ENCODE peak calls at places on chromosomes 4 and X, in six cellular contexts. One of them, this sample, is unnamed.

GRCh38 chr4:182884046-182884445 is 33.1 kb downstream of the DCTD start:
- DNase-seq in dorsolateral prefrontal cortex: no peak
- DNase-seq in mammary epithelial cell: no peak
- DNase-seq in cardiac muscle cell: no peak
- DNase-seq in fibroblast of pulmonary artery: no peak
- DNase-seq in ascending aorta: no peak
- DNase-seq in this sample: no peak

GRCh38 chr4:112085156-112086035 is 59.9 kb upstream of the FAM241A start:
- DNase-seq in dorsolateral prefrontal cortex: no peak
- DNase-seq in mammary epithelial cell: no peak
- DNase-seq in cardiac muscle cell: no peak
- DNase-seq in fibroblast of pulmonary artery: peak; percentile 66
- DNase-seq in ascending aorta: no peak
- DNase-seq in this sample: no peak

GRCh38 chr4:177322156-177322685 is 12.5 kb downstream of the NEIL3 start:
- DNase-seq in dorsolateral prefrontal cortex: no peak
- DNase-seq in mammary epithelial cell: no peak
- DNase-seq in cardiac muscle cell: peak; percentile 41
- DNase-seq in fibroblast of pulmonary artery: peak; percentile 28
- DNase-seq in ascending aorta: no peak
- DNase-seq in this sample: no peak

GRCh38 chrX:115553171-115553570 is 7.8 kb upstream of the PLS3 start:
- DNase-seq in dorsolateral prefrontal cortex: no peak
- DNase-seq in mammary epithelial cell: no peak
- DNase-seq in cardiac muscle cell: no peak
- DNase-seq in fibroblast of pulmonary artery: no peak
- DNase-seq in ascending aorta: no peak
- DNase-seq in this sample: no peak

GRCh38 chr4:6395466-6396228 is 76.8 kb downstream of the PPP2R2C start:
- DNase-seq in dorsolateral prefrontal cortex: no peak
- DNase-seq in mammary epithelial cell: no peak
- DNase-seq in cardiac muscle cell: no peak
- DNase-seq in fibroblast of pulmonary artery: no peak
- DNase-seq in ascending aorta: no peak
- DNase-seq in this sample: no peak

GRCh38 chr4:157664726-157665125 is 444.2 kb downstream of the GRIA2 start:
- DNase-seq in dorsolateral prefrontal cortex: no peak
- DNase-seq in mammary epithelial cell: peak; percentile 46
- DNase-seq in cardiac muscle cell: peak; percentile 43
- DNase-seq in fibroblast of pulmonary artery: peak; percentile 60
- DNase-seq in ascending aorta: no peak
- DNase-seq in this sample: no peak

GRCh38 chr4:4422856-4423485 is 36.1 kb downstream of the NSG1 start:
- DNase-seq in dorsolateral prefrontal cortex: peak; percentile 29
- DNase-seq in mammary epithelial cell: no peak
- DNase-seq in cardiac muscle cell: no peak
- DNase-seq in fibroblast of pulmonary artery: no peak
- DNase-seq in ascending aorta: no peak
- DNase-seq in this sample: no peak

GRCh38 chr4:10623862-10624261 is 60.7 kb downstream of the CLNK start:
- DNase-seq in dorsolateral prefrontal cortex: no peak
- DNase-seq in mammary epithelial cell: no peak
- DNase-seq in cardiac muscle cell: no peak
- DNase-seq in fibroblast of pulmonary artery: no peak
- DNase-seq in ascending aorta: no peak
- DNase-seq in this sample: no peak

GRCh38 chrX:68936186-68936585 is 107.4 kb downstream of the EFNB1 start:
- DNase-seq in dorsolateral prefrontal cortex: no peak
- DNase-seq in mammary epithelial cell: no peak
- DNase-seq in cardiac muscle cell: no peak
- DNase-seq in fibroblast of pulmonary artery: no peak
- DNase-seq in ascending aorta: no peak
- DNase-seq in this sample: no peak

GRCh38 chr4:143458966-143459365 is 54.5 kb upstream of the SMARCA5 start:
- DNase-seq in dorsolateral prefrontal cortex: no peak
- DNase-seq in mammary epithelial cell: no peak
- DNase-seq in cardiac muscle cell: no peak
- DNase-seq in fibroblast of pulmonary artery: no peak
- DNase-seq in ascending aorta: no peak
- DNase-seq in this sample: no peak

GRCh38 chr4:140071806-140072205 is 82.2 kb downstream of the MAML3 start:
- DNase-seq in dorsolateral prefrontal cortex: no peak
- DNase-seq in mammary epithelial cell: peak; percentile 75
- DNase-seq in cardiac muscle cell: peak; percentile 98
- DNase-seq in fibroblast of pulmonary artery: peak; percentile 94
- DNase-seq in ascending aorta: no peak
- DNase-seq in this sample: peak; percentile 36

GRCh38 chr4:121199742-121200561 is 35.8 kb upstream of the TNIP3 start:
- DNase-seq in dorsolateral prefrontal cortex: no peak
- DNase-seq in mammary epithelial cell: no peak
- DNase-seq in cardiac muscle cell: no peak
- DNase-seq in fibroblast of pulmonary artery: no peak
- DNase-seq in ascending aorta: no peak
- DNase-seq in this sample: peak; percentile 53

GRCh38 chrX:17046478-17047097 is 100.1 kb downstream of the REPS2 start:
- DNase-seq in dorsolateral prefrontal cortex: peak; percentile 54
- DNase-seq in mammary epithelial cell: peak; percentile 56
- DNase-seq in cardiac muscle cell: peak; percentile 81
- DNase-seq in fibroblast of pulmonary artery: peak; percentile 81
- DNase-seq in ascending aorta: no peak
- DNase-seq in this sample: no peak

GRCh38 chr4:5200546-5200945 is 149.3 kb downstream of the STK32B start:
- DNase-seq in dorsolateral prefrontal cortex: no peak
- DNase-seq in mammary epithelial cell: no peak
- DNase-seq in cardiac muscle cell: no peak
- DNase-seq in fibroblast of pulmonary artery: no peak
- DNase-seq in ascending aorta: no peak
- DNase-seq in this sample: no peak

GRCh38 chr4:90093526-90093925 is 33.7 kb upstream of the CCSER1 start:
- DNase-seq in dorsolateral prefrontal cortex: no peak
- DNase-seq in mammary epithelial cell: no peak
- DNase-seq in cardiac muscle cell: no peak
- DNase-seq in fibroblast of pulmonary artery: no peak
- DNase-seq in ascending aorta: no peak
- DNase-seq in this sample: no peak

GRCh38 chr4:76195326-76195725 is 18.3 kb downstream of the SCARB2 start:
- DNase-seq in dorsolateral prefrontal cortex: no peak
- DNase-seq in mammary epithelial cell: peak; percentile 75
- DNase-seq in cardiac muscle cell: peak; percentile 73
- DNase-seq in fibroblast of pulmonary artery: peak; percentile 56
- DNase-seq in ascending aorta: no peak
- DNase-seq in this sample: no peak

GRCh38 chr4:135552131-135552530 is 1350.5 kb upstream of the PABPC4L start:
- DNase-seq in dorsolateral prefrontal cortex: no peak
- DNase-seq in mammary epithelial cell: no peak
- DNase-seq in cardiac muscle cell: peak; percentile 0
- DNase-seq in fibroblast of pulmonary artery: peak; percentile 7
- DNase-seq in ascending aorta: no peak
- DNase-seq in this sample: no peak

GRCh38 chr4:20603671-20604313 is 96.5 kb upstream of the PACRGL start:
- DNase-seq in dorsolateral prefrontal cortex: no peak
- DNase-seq in mammary epithelial cell: peak; percentile 77
- DNase-seq in cardiac muscle cell: peak; percentile 80
- DNase-seq in fibroblast of pulmonary artery: peak; percentile 83
- DNase-seq in ascending aorta: no peak
- DNase-seq in this sample: no peak

GRCh38 chr4:66575024-66575696 is 904.9 kb upstream of the EPHA5 start:
- DNase-seq in dorsolateral prefrontal cortex: no peak
- DNase-seq in mammary epithelial cell: peak; percentile 88
- DNase-seq in cardiac muscle cell: peak; percentile 76
- DNase-seq in fibroblast of pulmonary artery: peak; percentile 83
- DNase-seq in ascending aorta: no peak
- DNase-seq in this sample: no peak

GRCh38 chrX:145609951-145610511 is 207.6 kb upstream of the SLITRK2 start:
- DNase-seq in dorsolateral prefrontal cortex: no peak
- DNase-seq in mammary epithelial cell: peak; percentile 0
- DNase-seq in cardiac muscle cell: no peak
- DNase-seq in fibroblast of pulmonary artery: no peak
- DNase-seq in ascending aorta: no peak
- DNase-seq in this sample: no peak

GRCh38 chrX:19876962-19877361 is 10.4 kb downstream of the SH3KBP1 start:
- DNase-seq in dorsolateral prefrontal cortex: no peak
- DNase-seq in mammary epithelial cell: no peak
- DNase-seq in cardiac muscle cell: no peak
- DNase-seq in fibroblast of pulmonary artery: no peak
- DNase-seq in ascending aorta: no peak
- DNase-seq in this sample: no peak

GRCh38 chr4:125517831-125518230 is 203.1 kb downstream of the FAT4 start:
- DNase-seq in dorsolateral prefrontal cortex: no peak
- DNase-seq in mammary epithelial cell: no peak
- DNase-seq in cardiac muscle cell: peak; percentile 21
- DNase-seq in fibroblast of pulmonary artery: peak; percentile 36
- DNase-seq in ascending aorta: no peak
- DNase-seq in this sample: no peak

GRCh38 chrX:153569475-153569874 is 29.5 kb downstream of the CCNQ start:
- DNase-seq in dorsolateral prefrontal cortex: no peak
- DNase-seq in mammary epithelial cell: no peak
- DNase-seq in cardiac muscle cell: no peak
- DNase-seq in fibroblast of pulmonary artery: no peak
- DNase-seq in ascending aorta: no peak
- DNase-seq in this sample: no peak

GRCh38 chr4:59517007-59517406 is 1683.1 kb upstream of the ADGRL3 start:
- DNase-seq in dorsolateral prefrontal cortex: no peak
- DNase-seq in mammary epithelial cell: no peak
- DNase-seq in cardiac muscle cell: no peak
- DNase-seq in fibroblast of pulmonary artery: no peak
- DNase-seq in ascending aorta: no peak
- DNase-seq in this sample: no peak

GRCh38 chrX:56726609-56727008 is 2.4 kb upstream of the NBDY start:
- DNase-seq in dorsolateral prefrontal cortex: no peak
- DNase-seq in mammary epithelial cell: peak; percentile 32
- DNase-seq in cardiac muscle cell: peak; percentile 66
- DNase-seq in fibroblast of pulmonary artery: peak; percentile 70
- DNase-seq in ascending aorta: no peak
- DNase-seq in this sample: no peak

GRCh38 chrX:46218373-46218772 is 326.8 kb downstream of the ZNF674 start:
- DNase-seq in dorsolateral prefrontal cortex: no peak
- DNase-seq in mammary epithelial cell: peak; percentile 13
- DNase-seq in cardiac muscle cell: no peak
- DNase-seq in fibroblast of pulmonary artery: no peak
- DNase-seq in ascending aorta: no peak
- DNase-seq in this sample: no peak

GRCh38 chrX:46211079-46211478 is 334.1 kb downstream of the ZNF674 start:
- DNase-seq in dorsolateral prefrontal cortex: no peak
- DNase-seq in mammary epithelial cell: no peak
- DNase-seq in cardiac muscle cell: no peak
- DNase-seq in fibroblast of pulmonary artery: no peak
- DNase-seq in ascending aorta: no peak
- DNase-seq in this sample: no peak

GRCh38 chrX:46220822-46221221 is 324.4 kb downstream of the ZNF674 start:
- DNase-seq in dorsolateral prefrontal cortex: no peak
- DNase-seq in mammary epithelial cell: no peak
- DNase-seq in cardiac muscle cell: no peak
- DNase-seq in fibroblast of pulmonary artery: no peak
- DNase-seq in ascending aorta: no peak
- DNase-seq in this sample: no peak

GRCh38 chrX:46216406-46216805 is 328.8 kb downstream of the ZNF674 start:
- DNase-seq in dorsolateral prefrontal cortex: no peak
- DNase-seq in mammary epithelial cell: no peak
- DNase-seq in cardiac muscle cell: no peak
- DNase-seq in fibroblast of pulmonary artery: no peak
- DNase-seq in ascending aorta: no peak
- DNase-seq in this sample: no peak
- H3K4me3 ChIP-seq in dorsolateral prefrontal cortex: no peak overlapping the region
- H3K4me3 ChIP-seq in mammary epithelial cell: no peak overlapping the region
- H3K4me3 ChIP-seq in cardiac muscle cell: no peak overlapping the region
- H3K4me3 ChIP-seq in fibroblast of pulmonary artery: no peak overlapping the region
- H3K4me3 ChIP-seq in ascending aorta: no peak overlapping the region
- H3K4me3 ChIP-seq in this sample: no peak overlapping the region

GRCh38 chr4:110055014-110055768 is 142.5 kb downstream of the EGF start:
- DNase-seq in dorsolateral prefrontal cortex: no peak
- DNase-seq in mammary epithelial cell: no peak
- DNase-seq in cardiac muscle cell: no peak
- DNase-seq in fibroblast of pulmonary artery: peak; percentile 18
- DNase-seq in ascending aorta: no peak
- DNase-seq in this sample: peak; percentile 33
- H3K4me3 ChIP-seq in dorsolateral prefrontal cortex: no peak overlapping the region
- H3K4me3 ChIP-seq in mammary epithelial cell: no peak overlapping the region
- H3K4me3 ChIP-seq in cardiac muscle cell: no peak overlapping the region
- H3K4me3 ChIP-seq in fibroblast of pulmonary artery: no peak overlapping the region
- H3K4me3 ChIP-seq in ascending aorta: no peak overlapping the region
- H3K4me3 ChIP-seq in this sample: no peak overlapping the region

DNA sequence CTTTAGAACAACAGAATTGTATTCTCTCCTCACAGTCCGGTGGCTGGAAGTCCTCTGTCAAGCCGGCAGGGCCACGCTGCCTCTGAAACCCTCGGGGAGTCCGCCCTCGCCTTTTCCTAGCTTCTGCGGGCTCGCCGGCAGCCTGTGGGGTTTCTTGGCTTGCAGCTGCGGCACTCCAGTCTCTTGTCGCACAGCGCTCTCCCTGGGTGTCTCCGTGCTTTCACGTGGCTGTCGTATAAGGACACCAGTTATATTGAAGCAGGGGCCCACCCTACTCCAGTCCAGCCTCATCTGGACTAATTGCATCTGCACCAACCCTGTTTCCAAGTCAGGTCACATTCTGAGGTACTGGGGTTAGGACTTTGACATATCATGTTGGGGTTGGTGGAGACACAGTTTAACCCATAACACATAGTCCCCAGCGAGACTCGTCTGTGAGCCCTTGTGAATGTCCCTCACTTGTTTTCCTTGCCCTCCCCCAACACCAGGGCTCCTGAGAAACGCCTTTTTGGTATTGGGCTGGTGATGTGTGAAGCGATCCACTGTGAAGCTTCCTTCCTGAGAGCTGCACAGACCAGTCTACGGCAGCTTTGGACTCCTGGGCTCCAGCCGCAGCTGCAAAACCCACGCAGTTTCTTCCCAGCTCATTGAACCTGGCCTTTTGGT is 22.7 kb downstream of the TMEM131L start:
- DNase-seq in dorsolateral prefrontal cortex: peak; percentile 69
- DNase-seq in mammary epithelial cell: peak; percentile 72
- DNase-seq in cardiac muscle cell: peak; percentile 18
- DNase-seq in fibroblast of pulmonary artery: peak; percentile 10
- DNase-seq in ascending aorta: no peak
- DNase-seq in this sample: peak; percentile 78
- H3K4me3 ChIP-seq in dorsolateral prefrontal cortex: peak overlapping the region; percentile 58
- H3K4me3 ChIP-seq in mammary epithelial cell: peak overlapping the region; percentile 16
- H3K4me3 ChIP-seq in cardiac muscle cell: no peak overlapping the region
- H3K4me3 ChIP-seq in fibroblast of pulmonary artery: no peak overlapping the region
- H3K4me3 ChIP-seq in ascending aorta: peak overlapping the region; percentile 41
- H3K4me3 ChIP-seq in this sample: peak overlapping the region; percentile 90

GRCh38 chr4:40606239-40606767 is 23.4 kb downstream of the RBM47 start:
- DNase-seq in dorsolateral prefrontal cortex: no peak
- DNase-seq in mammary epithelial cell: no peak
- DNase-seq in cardiac muscle cell: no peak
- DNase-seq in fibroblast of pulmonary artery: no peak
- DNase-seq in ascending aorta: no peak
- DNase-seq in this sample: no peak
- H3K4me3 ChIP-seq in dorsolateral prefrontal cortex: no peak overlapping the region
- H3K4me3 ChIP-seq in mammary epithelial cell: no peak overlapping the region
- H3K4me3 ChIP-seq in cardiac muscle cell: no peak overlapping the region
- H3K4me3 ChIP-seq in fibroblast of pulmonary artery: no peak overlapping the region
- H3K4me3 ChIP-seq in ascending aorta: no peak overlapping the region
- H3K4me3 ChIP-seq in this sample: no peak overlapping the region

This sample was measured in GM06990.